ENCODE peak calls at places on chromosomes 5 and 9, in seven cellular contexts. One of them, this sample, is unnamed.

GRCh38 chr9:13568851-13569618 is 289.5 kb upstream of the MPDZ start:
- DNase-seq in activated CD4-positive, alpha-beta T cell treated with anti-CD3 and anti-CD28 coated beads, Interleukin-2, amount 10 ng/mL, durations not matched to agents 7 days and 5 days: no peak
- DNase-seq in 8988T: no peak
- DNase-seq in left colon: no peak
- DNase-seq in CD4-positive, alpha-beta memory T cell: no peak
- DNase-seq in neural crest cell: peak; percentile 2
- DNase-seq in NB4: no peak
- DNase-seq in this sample: no peak

GRCh38 chr9:87587356-87587745 is 89.7 kb downstream of the DAPK1 start:
- DNase-seq in left colon: no peak
- DNase-seq in activated CD4-positive, alpha-beta T cell treated with anti-CD3 and anti-CD28 coated beads, Interleukin-2, amount 10 ng/mL, durations not matched to agents 7 days and 5 days: no peak
- DNase-seq in 8988T: no peak
- DNase-seq in NB4: no peak
- DNase-seq in neural crest cell: no peak
- DNase-seq in CD4-positive, alpha-beta memory T cell: no peak
- DNase-seq in this sample: no peak

GRCh38 chr5:155049569-155050383 is 36.2 kb downstream of the KIF4B start:
- DNase-seq in left colon: no peak
- DNase-seq in neural crest cell: no peak
- DNase-seq in 8988T: no peak
- DNase-seq in NB4: peak; percentile 22
- DNase-seq in CD4-positive, alpha-beta memory T cell: no peak
- DNase-seq in activated CD4-positive, alpha-beta T cell treated with anti-CD3 and anti-CD28 coated beads, Interleukin-2, amount 10 ng/mL, durations not matched to agents 7 days and 5 days: no peak
- DNase-seq in this sample: peak; percentile 29

GRCh38 chr5:103458497-103459040 is 104.0 kb downstream of the NUDT12 start:
- DNase-seq in left colon: no peak
- DNase-seq in NB4: no peak
- DNase-seq in neural crest cell: no peak
- DNase-seq in activated CD4-positive, alpha-beta T cell treated with anti-CD3 and anti-CD28 coated beads, Interleukin-2, amount 10 ng/mL, durations not matched to agents 7 days and 5 days: no peak
- DNase-seq in CD4-positive, alpha-beta memory T cell: no peak
- DNase-seq in 8988T: no peak
- DNase-seq in this sample: no peak

GRCh38 chr9:100473271-100474081 is 527 bp downstream of the TMEFF1 start:
- DNase-seq in 8988T: peak; percentile 61
- DNase-seq in neural crest cell: peak; percentile 38
- DNase-seq in NB4: peak; percentile 67
- DNase-seq in CD4-positive, alpha-beta memory T cell: peak; percentile 9
- DNase-seq in activated CD4-positive, alpha-beta T cell treated with anti-CD3 and anti-CD28 coated beads, Interleukin-2, amount 10 ng/mL, durations not matched to agents 7 days and 5 days: peak; percentile 14
- DNase-seq in left colon: no peak
- DNase-seq in this sample: peak; percentile 31

GRCh38 chr9:95649801-95650213 is 133.0 kb upstream of the PTCH1 start:
- DNase-seq in left colon: no peak
- DNase-seq in activated CD4-positive, alpha-beta T cell treated with anti-CD3 and anti-CD28 coated beads, Interleukin-2, amount 10 ng/mL, durations not matched to agents 7 days and 5 days: no peak
- DNase-seq in CD4-positive, alpha-beta memory T cell: no peak
- DNase-seq in NB4: no peak
- DNase-seq in neural crest cell: no peak
- DNase-seq in 8988T: no peak
- DNase-seq in this sample: no peak

GRCh38 chr5:176748073-176748966 is 62.0 kb upstream of the UNC5A start:
- DNase-seq in 8988T: no peak
- DNase-seq in left colon: no peak
- DNase-seq in activated CD4-positive, alpha-beta T cell treated with anti-CD3 and anti-CD28 coated beads, Interleukin-2, amount 10 ng/mL, durations not matched to agents 7 days and 5 days: no peak
- DNase-seq in CD4-positive, alpha-beta memory T cell: no peak
- DNase-seq in NB4: no peak
- DNase-seq in neural crest cell: no peak
- DNase-seq in this sample: no peak

GRCh38 chr9:110842169-110842568 is 173.6 kb downstream of the MUSK start:
- DNase-seq in neural crest cell: no peak
- DNase-seq in left colon: no peak
- DNase-seq in 8988T: no peak
- DNase-seq in activated CD4-positive, alpha-beta T cell treated with anti-CD3 and anti-CD28 coated beads, Interleukin-2, amount 10 ng/mL, durations not matched to agents 7 days and 5 days: no peak
- DNase-seq in CD4-positive, alpha-beta memory T cell: no peak
- DNase-seq in NB4: no peak
- DNase-seq in this sample: no peak

GRCh38 chr5:163489055-163489744 is 16.2 kb upstream of the MAT2B start:
- DNase-seq in neural crest cell: no peak
- DNase-seq in CD4-positive, alpha-beta memory T cell: no peak
- DNase-seq in activated CD4-positive, alpha-beta T cell treated with anti-CD3 and anti-CD28 coated beads, Interleukin-2, amount 10 ng/mL, durations not matched to agents 7 days and 5 days: peak; percentile 29
- DNase-seq in 8988T: no peak
- DNase-seq in NB4: peak; percentile 54
- DNase-seq in left colon: no peak
- DNase-seq in this sample: no peak